ENCODE peak calls at places on chromosomes 2 and 18, in seven cellular contexts. B is tibial artery, W is HFFc6, F is GM13976, Y is Peyer's patch, D is head of caudate nucleus, A is bronchial epithelial cell. N is an unnamed sample.

GRCh38 chr18:8661754-8662573 is 43.4 kb upstream of the MTCL1 start:
- DNase-seq in B (no peak), W (no peak), F (no peak), Y (no peak), D (no peak), A (peak), N (peak)

GRCh38 chr2:230866704-230867561 is 2.2 kb downstream of the ITM2C start:
- DNase-seq in B (no peak), W (no peak), F (peak), Y (peak), D (peak), A (no peak), N (peak)

GRCh38 chr18:49072524-49072934 is 121.8 kb upstream of the SMAD7 start:
- DNase-seq in B (no peak), W (no peak), F (no peak), Y (peak), D (no peak), A (peak), N (peak)

GRCh38 chr2:234919711-234920110 is 32.1 kb upstream of the SH3BP4 start:
- DNase-seq in B (no peak), W (peak), F (no peak), Y (no peak), D (no peak), A (peak), N (no peak)

GRCh38 chr2:95359035-95359434 is 43.5 kb upstream of the FAHD2A start:
- DNase-seq in B (no peak), W (peak), F (no peak), Y (no peak), D (no peak), A (peak), N (peak)

GRCh38 chr2:150872919-150873772 is 385.7 kb upstream of the RND3 start:
- DNase-seq in B (no peak), W (no peak), F (no peak), Y (no peak), D (no peak), A (no peak), N (no peak)

GRCh38 chr2:111071480-111072143 is 49.1 kb upstream of the BCL2L11 start:
- DNase-seq in B (no peak), W (peak), F (no peak), Y (no peak), D (no peak), A (peak), N (no peak)

GRCh38 chr18:8785261-8785660 is 79.9 kb downstream of the MTCL1 start:
- DNase-seq in B (no peak), W (no peak), F (no peak), Y (no peak), D (no peak), A (no peak), N (no peak)

GRCh38 chr2:108128226-108128786 is 111.5 kb upstream of the SULT1C3 start:
- DNase-seq in B (no peak), W (no peak), F (no peak), Y (no peak), D (no peak), A (no peak), N (no peak)

GRCh38 chr2:66538291-66538690 is 103.4 kb downstream of the MEIS1 start:
- DNase-seq in B (no peak), W (peak), F (no peak), Y (no peak), D (no peak), A (peak), N (no peak)

GRCh38 chr2:9249036-9249800 is 42.6 kb downstream of the ASAP2 start:
- DNase-seq in B (no peak), W (peak), F (no peak), Y (no peak), D (no peak), A (peak), N (no peak)

GRCh38 chr18:54606835-54607212 is 15.8 kb downstream of the DYNAP start:
- DNase-seq in B (no peak), W (no peak), F (no peak), Y (no peak), D (no peak), A (no peak), N (no peak)

GRCh38 chr2:84713441-84713840 is 167.4 kb downstream of the TRABD2A start:
- DNase-seq in B (no peak), W (peak), F (no peak), Y (no peak), D (no peak), A (no peak), N (no peak)

GRCh38 chr18:54931152-54931551 is 28.1 kb downstream of the CCDC68 start:
- DNase-seq in B (no peak), W (no peak), F (no peak), Y (no peak), D (no peak), A (no peak), N (no peak)

GRCh38 chr18:9715974-9716373 is 7.9 kb downstream of the RAB31 start:
- DNase-seq in B (no peak), W (no peak), F (no peak), Y (no peak), D (no peak), A (no peak), N (no peak)

GRCh38 chr18:36296591-36297418 is 708 bp upstream of the FHOD3 start:
- DNase-seq in B (peak), W (peak), F (peak), Y (no peak), D (peak), A (peak), N (peak)

GRCh38 chr2:9291331-9291730 is 84.7 kb downstream of the ASAP2 start:
- DNase-seq in B (no peak), W (no peak), F (no peak), Y (no peak), D (no peak), A (no peak), N (no peak)

GRCh38 chr18:72107647-72108046 is 436.5 kb downstream of the CBLN2 start:
- DNase-seq in B (no peak), W (no peak), F (no peak), Y (no peak), D (no peak), A (no peak), N (no peak)

GRCh38 chr2:84959494-84960156 is 11.3 kb upstream of the KCMF1 start:
- DNase-seq in B (peak), W (no peak), F (no peak), Y (no peak), D (no peak), A (peak), N (no peak)

GRCh38 chr2:17706845-17707244 is 46.8 kb downstream of the SMC6 start:
- DNase-seq in B (no peak), W (no peak), F (no peak), Y (no peak), D (no peak), A (no peak), N (no peak)

GRCh38 chr18:43719264-43719795 is 442.0 kb upstream of the SYT4 start:
- DNase-seq in B (no peak), W (no peak), F (no peak), Y (no peak), D (no peak), A (peak), N (no peak)

GRCh38 chr2:188765522-188765921 is 208.7 kb upstream of the COL3A1 start:
- DNase-seq in B (no peak), W (peak), F (no peak), Y (no peak), D (no peak), A (peak), N (no peak)

GRCh38 chr2:37215255-37215654 is 16.1 kb downstream of the CEBPZ start:
- DNase-seq in B (no peak), W (no peak), F (no peak), Y (no peak), D (no peak), A (no peak), N (no peak)